ENCODE peak calls at places on chromosomes 6 and 20, in eight cellular contexts. U is T follicular helper cell, C is EL, B is RPMI8226, Q is T-helper 2 cell, P is cerebellum, D is NCI-H1436, J is GM04504. G is an unnamed sample.

GRCh38 chr6:28789553-28790083 is 134.2 kb downstream of the TRIM27 start:
- DNase-seq in U (no peak), C (peak), B (peak), Q (no peak), P (no peak), D (no peak), J (no peak), G (peak)

GRCh38 chr6:100103194-100103593 is 109.2 kb upstream of the MCHR2 start:
- DNase-seq in U (no peak), C (peak), B (no peak), Q (no peak), P (no peak), D (no peak), J (no peak), G (peak)

GRCh38 chr6:79158856-79159516 is 75.5 kb downstream of the HMGN3 start:
- DNase-seq in U (no peak), C (no peak), B (no peak), Q (no peak), P (no peak), D (no peak), J (no peak), G (no peak)

GRCh38 chr20:1335961-1336698 is 7.2 kb upstream of the SDCBP2 start:
- DNase-seq in U (no peak), C (no peak), B (no peak), Q (no peak), P (no peak), D (no peak), J (no peak), G (no peak)

GRCh38 chr6:11711994-11712698 is 66.5 kb downstream of the ADTRP start:
- DNase-seq in U (no peak), C (no peak), B (no peak), Q (no peak), P (no peak), D (no peak), J (no peak), G (no peak)

GRCh38 chr20:35146299-35146921 is 726 bp downstream of the EDEM2 start:
- DNase-seq in U (no peak), C (peak), B (peak), Q (no peak), P (no peak), D (peak), J (no peak), G (peak)

GRCh38 chr20:1813101-1813529 is 82.1 kb upstream of the SIRPA start:
- DNase-seq in U (no peak), C (peak), B (no peak), Q (no peak), P (no peak), D (no peak), J (peak), G (peak)

GRCh38 chr6:13234130-13234529 is 94.2 kb downstream of the TBC1D7 start:
- DNase-seq in U (no peak), C (peak), B (no peak), Q (no peak), P (no peak), D (no peak), J (peak), G (peak)

GRCh38 chr6:142551145-142551811 is 249.5 kb downstream of the ADGRG6 start:
- DNase-seq in U (peak), C (peak), B (peak), Q (no peak), P (no peak), D (no peak), J (no peak), G (peak)

GRCh38 chr6:77467038-77467437 is 3.7 kb upstream of the HTR1B start:
- DNase-seq in U (no peak), C (no peak), B (no peak), Q (no peak), P (no peak), D (no peak), J (no peak), G (peak)

GRCh38 chr20:25291432-25292133 is 43.7 kb downstream of the PYGB start:
- DNase-seq in U (no peak), C (no peak), B (no peak), Q (no peak), P (no peak), D (no peak), J (no peak), G (no peak)

GRCh38 chr20:8473459-8473858 is 341.4 kb downstream of the PLCB1 start:
- DNase-seq in U (no peak), C (peak), B (no peak), Q (no peak), P (no peak), D (no peak), J (no peak), G (peak)

GRCh38 chr6:137840252-137840651 is 26.8 kb upstream of the TNFAIP3 start:
- DNase-seq in U (no peak), C (no peak), B (no peak), Q (no peak), P (no peak), D (no peak), J (no peak), G (no peak)

GRCh38 chr6:107264357-107264831 is 149.1 kb upstream of the BEND3 start:
- DNase-seq in U (no peak), C (peak), B (no peak), Q (no peak), P (no peak), D (no peak), J (peak), G (peak)

GRCh38 chr6:99013145-99013544 is 65.4 kb upstream of the FBXL4 start:
- DNase-seq in U (no peak), C (peak), B (no peak), Q (no peak), P (no peak), D (no peak), J (peak), G (peak)

GRCh38 chr6:617485-618100 is 39.3 kb downstream of the HUS1B start:
- DNase-seq in U (no peak), C (no peak), B (no peak), Q (no peak), P (peak), D (no peak), J (no peak), G (no peak)

GRCh38 chr6:126388235-126388634 is 48.3 kb downstream of the CENPW start:
- DNase-seq in U (no peak), C (no peak), B (no peak), Q (no peak), P (no peak), D (no peak), J (no peak), G (no peak)

GRCh38 chr6:169395080-169395805 is 141.6 kb upstream of the THBS2 start:
- DNase-seq in U (no peak), C (no peak), B (no peak), Q (no peak), P (no peak), D (no peak), J (no peak), G (no peak)

GRCh38 chr6:135379647-135380046 is 117.9 kb downstream of the AHI1 start:
- DNase-seq in U (no peak), C (no peak), B (no peak), Q (no peak), P (no peak), D (no peak), J (no peak), G (no peak)

GRCh38 chr20:57130160-57130772 is 136.2 kb downstream of the BMP7 start:
- DNase-seq in U (no peak), C (no peak), B (no peak), Q (no peak), P (no peak), D (no peak), J (no peak), G (no peak)

GRCh38 chr6:157170535-157170934 is 152.8 kb downstream of the TMEM242 start:
- DNase-seq in U (no peak), C (no peak), B (no peak), Q (no peak), P (no peak), D (no peak), J (no peak), G (no peak)

GRCh38 chr6:111228094-111228493 is 140.8 kb downstream of the SLC16A10 start:
- DNase-seq in U (no peak), C (no peak), B (no peak), Q (no peak), P (no peak), D (no peak), J (no peak), G (no peak)

GRCh38 chr6:165704001-165704748 is 41.1 kb upstream of the PDE10A start:
- DNase-seq in U (no peak), C (no peak), B (peak), Q (no peak), P (peak), D (no peak), J (no peak), G (no peak)

GRCh38 chr6:15855311-15855710 is 192.5 kb upstream of the DTNBP1 start:
- DNase-seq in U (no peak), C (no peak), B (no peak), Q (no peak), P (no peak), D (no peak), J (no peak), G (no peak)

G was measured in EH.